ENCODE peak calls at places on chromosomes 3 and 15, in seven cellular contexts. One of them, this sample, is unnamed. For H3K27me3, the result is how much of the 10 kb centered on the place peaks cover.

GRCh38 chr3:112372396-112372795 is 39.4 kb downstream of the CD200 start:
- DNase-seq in sigmoid colon: no peak
- DNase-seq in stomach: no peak
- DNase-seq in transverse colon: no peak
- DNase-seq in ovary: no peak
- DNase-seq in tibial nerve: no peak
- DNase-seq in HepG2: no peak
- DNase-seq in this sample: no peak

GRCh38 chr15:90813796-90814192 is 54.6 kb upstream of the FURIN start:
- DNase-seq in sigmoid colon: no peak
- DNase-seq in stomach: peak
- DNase-seq in transverse colon: no peak
- DNase-seq in ovary: no peak
- DNase-seq in tibial nerve: no peak
- DNase-seq in HepG2: no peak
- DNase-seq in this sample: no peak

GRCh38 chr3:52857108-52857507 is 22.3 kb upstream of the MUSTN1 start:
- DNase-seq in sigmoid colon: no peak
- DNase-seq in stomach: no peak
- DNase-seq in transverse colon: no peak
- DNase-seq in ovary: no peak
- DNase-seq in tibial nerve: no peak
- DNase-seq in HepG2: no peak
- DNase-seq in this sample: no peak

GRCh38 chr3:175304437-175304836 is 445.3 kb downstream of the NAALADL2 start:
- DNase-seq in sigmoid colon: no peak
- DNase-seq in stomach: no peak
- DNase-seq in transverse colon: no peak
- DNase-seq in ovary: no peak
- DNase-seq in tibial nerve: no peak
- DNase-seq in HepG2: no peak
- DNase-seq in this sample: no peak

GRCh38 chr3:16842710-16843270 is 42.0 kb upstream of the PLCL2 start:
- DNase-seq in sigmoid colon: no peak
- DNase-seq in stomach: no peak
- DNase-seq in transverse colon: no peak
- DNase-seq in ovary: no peak
- DNase-seq in tibial nerve: no peak
- DNase-seq in HepG2: no peak
- DNase-seq in this sample: no peak

GRCh38 chr3:98709433-98709832 is 53.7 kb upstream of the ST3GAL6 start:
- DNase-seq in sigmoid colon: no peak
- DNase-seq in stomach: no peak
- DNase-seq in transverse colon: no peak
- DNase-seq in ovary: no peak
- DNase-seq in tibial nerve: no peak
- DNase-seq in HepG2: no peak
- DNase-seq in this sample: no peak

GRCh38 chr15:75671684-75672083 is 24.0 kb downstream of the SNX33 start:
- DNase-seq in sigmoid colon: no peak
- DNase-seq in stomach: no peak
- DNase-seq in transverse colon: no peak
- DNase-seq in ovary: no peak
- DNase-seq in tibial nerve: no peak
- DNase-seq in HepG2: no peak
- DNase-seq in this sample: no peak

GRCh38 chr15:90190606-90191343 is 10.4 kb upstream of the SEMA4B start:
- DNase-seq in sigmoid colon: no peak
- DNase-seq in stomach: peak
- DNase-seq in transverse colon: peak
- DNase-seq in ovary: no peak
- DNase-seq in tibial nerve: no peak
- DNase-seq in HepG2: no peak
- DNase-seq in this sample: no peak

GRCh38 chr3:52069891-52070290 is 13.5 kb upstream of the DUSP7 start:
- DNase-seq in sigmoid colon: no peak
- DNase-seq in stomach: no peak
- DNase-seq in transverse colon: no peak
- DNase-seq in ovary: no peak
- DNase-seq in tibial nerve: no peak
- DNase-seq in HepG2: no peak
- DNase-seq in this sample: no peak

GRCh38 chr3:42486814-42487569 is 15.5 kb upstream of the VIPR1 start:
- DNase-seq in sigmoid colon: no peak
- DNase-seq in stomach: no peak
- DNase-seq in transverse colon: no peak
- DNase-seq in ovary: no peak
- DNase-seq in tibial nerve: no peak
- DNase-seq in HepG2: no peak
- DNase-seq in this sample: no peak

GRCh38 chr15:50487287-50487686 is 59.2 kb downstream of the USP50 start:
- DNase-seq in sigmoid colon: no peak
- DNase-seq in stomach: no peak
- DNase-seq in transverse colon: no peak
- DNase-seq in ovary: no peak
- DNase-seq in tibial nerve: no peak
- DNase-seq in HepG2: no peak
- DNase-seq in this sample: no peak

GRCh38 chr3:105613120-105613519 is 246.4 kb downstream of the ALCAM start:
- DNase-seq in sigmoid colon: no peak
- DNase-seq in stomach: no peak
- DNase-seq in transverse colon: no peak
- DNase-seq in ovary: no peak
- DNase-seq in tibial nerve: no peak
- DNase-seq in HepG2: no peak
- DNase-seq in this sample: no peak

GRCh38 chr3:196063049-196063448 is 18.8 kb downstream of the TFRC start:
- DNase-seq in sigmoid colon: no peak
- DNase-seq in stomach: no peak
- DNase-seq in transverse colon: no peak
- DNase-seq in ovary: no peak
- DNase-seq in tibial nerve: no peak
- DNase-seq in HepG2: no peak
- DNase-seq in this sample: no peak

GRCh38 chr3:45547764-45548683 is 46.5 kb upstream of the LIMD1 start:
- DNase-seq in sigmoid colon: peak
- DNase-seq in stomach: no peak
- DNase-seq in transverse colon: no peak
- DNase-seq in ovary: no peak
- DNase-seq in tibial nerve: no peak
- DNase-seq in HepG2: no peak
- DNase-seq in this sample: no peak

GRCh38 chr3:157527471-157527881 is 24.3 kb upstream of the VEPH1 start:
- DNase-seq in sigmoid colon: no peak
- DNase-seq in stomach: no peak
- DNase-seq in transverse colon: no peak
- DNase-seq in ovary: no peak
- DNase-seq in tibial nerve: no peak
- DNase-seq in HepG2: no peak
- DNase-seq in this sample: no peak

GRCh38 chr3:60456180-60456579 is 795.1 kb downstream of the FHIT start:
- DNase-seq in sigmoid colon: no peak
- DNase-seq in stomach: no peak
- DNase-seq in transverse colon: no peak
- DNase-seq in ovary: no peak
- DNase-seq in tibial nerve: no peak
- DNase-seq in HepG2: no peak
- DNase-seq in this sample: no peak

GRCh38 chr15:76059320-76060097 is at the start of gene TMEM266:
- DNase-seq in sigmoid colon: no peak
- DNase-seq in stomach: peak
- DNase-seq in transverse colon: peak
- DNase-seq in ovary: peak
- DNase-seq in tibial nerve: no peak
- DNase-seq in HepG2: no peak
- DNase-seq in this sample: no peak

GRCh38 chr3:98343647-98344507 is 9.8 kb upstream of the OR5K4 start:
- DNase-seq in sigmoid colon: no peak
- DNase-seq in stomach: no peak
- DNase-seq in transverse colon: peak
- DNase-seq in ovary: no peak
- DNase-seq in tibial nerve: no peak
- DNase-seq in HepG2: peak
- DNase-seq in this sample: no peak

GRCh38 chr3:140273542-140274195 is 338.7 kb downstream of the CLSTN2 start:
- DNase-seq in sigmoid colon: no peak
- DNase-seq in stomach: no peak
- DNase-seq in transverse colon: no peak
- DNase-seq in ovary: no peak
- DNase-seq in tibial nerve: no peak
- DNase-seq in HepG2: no peak
- DNase-seq in this sample: peak

GRCh38 chr15:81088496-81088895 is 45.6 kb upstream of the CFAP161 start:
- DNase-seq in sigmoid colon: no peak
- DNase-seq in stomach: no peak
- DNase-seq in transverse colon: no peak
- DNase-seq in ovary: no peak
- DNase-seq in tibial nerve: no peak
- DNase-seq in HepG2: no peak
- DNase-seq in this sample: no peak

GRCh38 chr3:124676236-124676635 is 54.0 kb upstream of the UMPS start:
- DNase-seq in sigmoid colon: no peak
- DNase-seq in stomach: no peak
- DNase-seq in transverse colon: no peak
- DNase-seq in ovary: no peak
- DNase-seq in tibial nerve: no peak
- DNase-seq in HepG2: no peak
- DNase-seq in this sample: no peak

GRCh38 chr3:30199096-30199734 is 407.2 kb upstream of the TGFBR2 start:
- DNase-seq in sigmoid colon: peak
- DNase-seq in stomach: peak
- DNase-seq in transverse colon: peak
- DNase-seq in ovary: peak
- DNase-seq in tibial nerve: peak
- DNase-seq in HepG2: peak
- DNase-seq in this sample: no peak

GRCh38 chr3:32569540-32570425 is 875 bp downstream of the DYNC1LI1 start:
- DNase-seq in sigmoid colon: peak
- DNase-seq in stomach: peak
- DNase-seq in transverse colon: peak
- DNase-seq in ovary: peak
- DNase-seq in tibial nerve: no peak
- DNase-seq in HepG2: peak
- DNase-seq in this sample: peak

GRCh38 chr3:65831733-65832425 is 206.8 kb downstream of the MAGI1 start:
- DNase-seq in sigmoid colon: no peak
- DNase-seq in stomach: no peak
- DNase-seq in transverse colon: no peak
- DNase-seq in ovary: no peak
- DNase-seq in tibial nerve: no peak
- DNase-seq in HepG2: peak
- DNase-seq in this sample: no peak

GRCh38 chr15:100107606-100108225 is 234.1 kb downstream of the ADAMTS17 start:
- DNase-seq in sigmoid colon: peak
- DNase-seq in stomach: no peak
- DNase-seq in transverse colon: no peak
- DNase-seq in ovary: peak
- DNase-seq in tibial nerve: no peak
- DNase-seq in HepG2: no peak
- DNase-seq in this sample: no peak
- TF ChIP-seq POLR2A in sigmoid colon: no peak
- TF ChIP-seq POLR2A in stomach: no peak
- TF ChIP-seq POLR2A in transverse colon: no peak
- TF ChIP-seq POLR2A in ovary: no peak
- TF ChIP-seq POLR2A in tibial nerve: no peak
- TF ChIP-seq POLR2A in HepG2: no peak
- TF ChIP-seq POLR2A in this sample: no peak

GRCh38 chr3:129003578-129004112 is 2.5 kb downstream of the EFCC1 start:
- DNase-seq in sigmoid colon: no peak
- DNase-seq in stomach: peak
- DNase-seq in transverse colon: peak
- DNase-seq in ovary: peak
- DNase-seq in tibial nerve: no peak
- DNase-seq in HepG2: peak
- DNase-seq in this sample: no peak
- H3K27me3 ChIP-seq in sigmoid colon: under half
- H3K27me3 ChIP-seq in stomach: under half
- H3K27me3 ChIP-seq in transverse colon: under half
- H3K27me3 ChIP-seq in ovary: under half
- H3K27me3 ChIP-seq in tibial nerve: under half
- H3K27me3 ChIP-seq in HepG2: half or more
- H3K27me3 ChIP-seq in this sample: half or more

DNA sequence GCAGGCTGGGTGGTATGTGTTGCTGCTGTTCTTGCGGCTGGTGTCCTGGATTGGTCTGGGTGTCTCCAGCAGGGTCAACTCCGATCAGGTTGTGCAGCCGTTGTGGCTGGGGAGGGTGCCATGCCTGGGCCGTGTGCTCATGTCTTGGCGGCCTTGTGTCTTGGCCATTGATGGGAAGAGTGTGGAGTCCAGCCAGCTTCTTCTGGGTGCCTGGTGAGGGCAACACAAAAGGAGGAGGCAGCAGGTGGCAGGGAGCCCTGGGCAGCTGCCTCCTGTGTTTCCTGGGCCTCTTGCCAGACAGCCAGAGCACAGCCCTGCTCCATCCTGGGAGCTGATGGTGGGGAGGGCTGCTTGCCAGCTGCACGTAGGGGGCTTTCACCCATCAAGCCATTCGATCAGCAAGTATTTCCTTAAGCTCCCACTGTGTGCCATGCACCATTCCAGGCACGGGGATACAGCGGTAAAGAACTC is 4.3 kb downstream of the CHAC1 start:
- DNase-seq in sigmoid colon: peak
- DNase-seq in stomach: peak
- DNase-seq in transverse colon: peak
- DNase-seq in ovary: no peak
- DNase-seq in tibial nerve: no peak
- DNase-seq in HepG2: no peak
- DNase-seq in this sample: no peak
- TF ChIP-seq EP300 in sigmoid colon: peak
- TF ChIP-seq EP300 in stomach: peak
- TF ChIP-seq EP300 in transverse colon: no peak
- TF ChIP-seq EP300 in ovary: no peak
- TF ChIP-seq EP300 in tibial nerve: no peak
- TF ChIP-seq EP300 in HepG2: no peak
- TF ChIP-seq EP300 in this sample: no peak

DNA sequence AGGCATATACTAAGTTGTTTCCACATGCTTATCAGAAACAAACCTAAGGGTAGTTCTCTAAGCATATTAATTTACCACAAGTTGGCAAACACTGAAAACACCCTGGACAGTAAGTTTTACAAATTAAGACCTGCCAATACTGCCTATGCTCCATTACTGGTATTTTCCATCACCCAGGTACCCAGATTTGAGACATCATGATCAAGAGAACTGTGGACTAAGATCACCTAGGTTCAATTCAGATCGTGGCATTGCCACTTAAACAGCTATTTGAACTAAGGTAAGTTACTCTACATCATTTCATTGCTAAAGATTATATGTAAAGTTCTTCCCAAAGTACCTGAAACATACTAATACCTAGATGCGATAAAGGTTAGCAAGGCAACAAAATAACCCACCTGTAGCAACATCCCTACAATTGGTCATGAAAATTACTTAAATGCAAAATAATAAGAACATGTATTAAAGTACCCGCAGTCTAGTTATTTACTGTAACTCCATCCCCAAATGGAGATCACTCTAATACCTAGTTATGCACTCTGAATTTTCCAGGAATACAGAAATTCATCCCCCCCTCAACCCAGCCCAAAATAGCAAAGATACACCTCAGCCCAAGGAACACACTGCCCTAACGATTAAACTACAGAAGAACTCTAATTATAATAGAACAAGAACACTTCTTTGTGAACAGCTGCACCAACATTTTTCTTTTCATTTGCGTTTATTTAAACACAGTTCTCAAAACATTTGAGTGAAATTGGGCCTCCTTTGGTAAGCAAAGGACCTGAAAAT is 21.6 kb downstream of the TRA2B start:
- DNase-seq in sigmoid colon: no peak
- DNase-seq in stomach: no peak
- DNase-seq in transverse colon: no peak
- DNase-seq in ovary: no peak
- DNase-seq in tibial nerve: no peak
- DNase-seq in HepG2: no peak
- DNase-seq in this sample: no peak
- TF ChIP-seq POLR2A in sigmoid colon: no peak
- TF ChIP-seq POLR2A in stomach: no peak
- TF ChIP-seq POLR2A in transverse colon: no peak
- TF ChIP-seq POLR2A in ovary: no peak
- TF ChIP-seq POLR2A in tibial nerve: no peak
- TF ChIP-seq POLR2A in HepG2: no peak
- TF ChIP-seq POLR2A in this sample: no peak